ENCODE peak calls at places on chromosomes 2 and 18, in six cellular contexts. One of them, this sample, is unnamed.

GRCh38 chr18:79100944-79101343 is 31.8 kb downstream of the ATP9B start:
- DNase-seq in activated T-helper 9 cell treated with anti-CD3 and anti-CD28 coated beads, Interleukin-2, amount 50 U/mL, for 16 hours: no peak
- DNase-seq in activated CD4-positive, alpha-beta T cell treated with anti-CD3 and anti-CD28 coated beads for 36 hours: no peak
- DNase-seq in stimulated activated CD4-positive, alpha-beta T cell treated with anti-CD3 and anti-CD28 coated beads, TNF-alpha, amount 100 ng/mL, for 1 hour: no peak
- DNase-seq in mucosa of descending colon: no peak
- DNase-seq in NCI-H1092 treated with DMSO at 0.1 percent for 48 hours: no peak
- DNase-seq in this sample: no peak

GRCh38 chr18:48835745-48836191 is 115.0 kb downstream of the SMAD7 start:
- DNase-seq in activated T-helper 9 cell treated with anti-CD3 and anti-CD28 coated beads, Interleukin-2, amount 50 U/mL, for 16 hours: no peak
- DNase-seq in activated CD4-positive, alpha-beta T cell treated with anti-CD3 and anti-CD28 coated beads for 36 hours: no peak
- DNase-seq in stimulated activated CD4-positive, alpha-beta T cell treated with anti-CD3 and anti-CD28 coated beads, TNF-alpha, amount 100 ng/mL, for 1 hour: no peak
- DNase-seq in mucosa of descending colon: peak; percentile 12
- DNase-seq in NCI-H1092 treated with DMSO at 0.1 percent for 48 hours: no peak
- DNase-seq in this sample: no peak

GRCh38 chr18:58388736-58389135 is 240.2 kb downstream of the ALPK2 start:
- DNase-seq in activated T-helper 9 cell treated with anti-CD3 and anti-CD28 coated beads, Interleukin-2, amount 50 U/mL, for 16 hours: no peak
- DNase-seq in activated CD4-positive, alpha-beta T cell treated with anti-CD3 and anti-CD28 coated beads for 36 hours: no peak
- DNase-seq in stimulated activated CD4-positive, alpha-beta T cell treated with anti-CD3 and anti-CD28 coated beads, TNF-alpha, amount 100 ng/mL, for 1 hour: no peak
- DNase-seq in mucosa of descending colon: no peak
- DNase-seq in NCI-H1092 treated with DMSO at 0.1 percent for 48 hours: no peak
- DNase-seq in this sample: no peak

GRCh38 chr2:179692610-179693009 is 168.8 kb downstream of the ZNF385B start:
- DNase-seq in activated T-helper 9 cell treated with anti-CD3 and anti-CD28 coated beads, Interleukin-2, amount 50 U/mL, for 16 hours: no peak
- DNase-seq in activated CD4-positive, alpha-beta T cell treated with anti-CD3 and anti-CD28 coated beads for 36 hours: no peak
- DNase-seq in stimulated activated CD4-positive, alpha-beta T cell treated with anti-CD3 and anti-CD28 coated beads, TNF-alpha, amount 100 ng/mL, for 1 hour: no peak
- DNase-seq in mucosa of descending colon: no peak
- DNase-seq in NCI-H1092 treated with DMSO at 0.1 percent for 48 hours: no peak
- DNase-seq in this sample: no peak

GRCh38 chr2:232490221-232491138 is 2.8 kb upstream of the ECEL1 start:
- DNase-seq in activated T-helper 9 cell treated with anti-CD3 and anti-CD28 coated beads, Interleukin-2, amount 50 U/mL, for 16 hours: no peak
- DNase-seq in activated CD4-positive, alpha-beta T cell treated with anti-CD3 and anti-CD28 coated beads for 36 hours: peak; percentile 2
- DNase-seq in stimulated activated CD4-positive, alpha-beta T cell treated with anti-CD3 and anti-CD28 coated beads, TNF-alpha, amount 100 ng/mL, for 1 hour: no peak
- DNase-seq in mucosa of descending colon: peak; percentile 7
- DNase-seq in NCI-H1092 treated with DMSO at 0.1 percent for 48 hours: no peak
- DNase-seq in this sample: no peak

GRCh38 chr2:33131820-33132219 is 185.1 kb downstream of the LTBP1 start:
- DNase-seq in activated T-helper 9 cell treated with anti-CD3 and anti-CD28 coated beads, Interleukin-2, amount 50 U/mL, for 16 hours: no peak
- DNase-seq in activated CD4-positive, alpha-beta T cell treated with anti-CD3 and anti-CD28 coated beads for 36 hours: no peak
- DNase-seq in stimulated activated CD4-positive, alpha-beta T cell treated with anti-CD3 and anti-CD28 coated beads, TNF-alpha, amount 100 ng/mL, for 1 hour: no peak
- DNase-seq in mucosa of descending colon: no peak
- DNase-seq in NCI-H1092 treated with DMSO at 0.1 percent for 48 hours: peak; percentile 1
- DNase-seq in this sample: no peak

GRCh38 chr18:9577361-9577760 is 37.0 kb downstream of the PPP4R1 start:
- DNase-seq in activated T-helper 9 cell treated with anti-CD3 and anti-CD28 coated beads, Interleukin-2, amount 50 U/mL, for 16 hours: no peak
- DNase-seq in activated CD4-positive, alpha-beta T cell treated with anti-CD3 and anti-CD28 coated beads for 36 hours: no peak
- DNase-seq in stimulated activated CD4-positive, alpha-beta T cell treated with anti-CD3 and anti-CD28 coated beads, TNF-alpha, amount 100 ng/mL, for 1 hour: no peak
- DNase-seq in mucosa of descending colon: no peak
- DNase-seq in NCI-H1092 treated with DMSO at 0.1 percent for 48 hours: no peak
- DNase-seq in this sample: no peak

GRCh38 chr18:70373062-70373519 is 84.2 kb downstream of the SOCS6 start:
- DNase-seq in activated T-helper 9 cell treated with anti-CD3 and anti-CD28 coated beads, Interleukin-2, amount 50 U/mL, for 16 hours: no peak
- DNase-seq in activated CD4-positive, alpha-beta T cell treated with anti-CD3 and anti-CD28 coated beads for 36 hours: no peak
- DNase-seq in stimulated activated CD4-positive, alpha-beta T cell treated with anti-CD3 and anti-CD28 coated beads, TNF-alpha, amount 100 ng/mL, for 1 hour: no peak
- DNase-seq in mucosa of descending colon: no peak
- DNase-seq in NCI-H1092 treated with DMSO at 0.1 percent for 48 hours: no peak
- DNase-seq in this sample: no peak

GRCh38 chr2:139790807-139791206 is 1010.6 kb upstream of the NXPH2 start:
- DNase-seq in activated T-helper 9 cell treated with anti-CD3 and anti-CD28 coated beads, Interleukin-2, amount 50 U/mL, for 16 hours: no peak
- DNase-seq in activated CD4-positive, alpha-beta T cell treated with anti-CD3 and anti-CD28 coated beads for 36 hours: no peak
- DNase-seq in stimulated activated CD4-positive, alpha-beta T cell treated with anti-CD3 and anti-CD28 coated beads, TNF-alpha, amount 100 ng/mL, for 1 hour: no peak
- DNase-seq in mucosa of descending colon: no peak
- DNase-seq in NCI-H1092 treated with DMSO at 0.1 percent for 48 hours: peak; percentile 45
- DNase-seq in this sample: peak; percentile 16

GRCh38 chr2:225787497-225787896 is 388.0 kb downstream of the NYAP2 start:
- DNase-seq in activated T-helper 9 cell treated with anti-CD3 and anti-CD28 coated beads, Interleukin-2, amount 50 U/mL, for 16 hours: no peak
- DNase-seq in activated CD4-positive, alpha-beta T cell treated with anti-CD3 and anti-CD28 coated beads for 36 hours: no peak
- DNase-seq in stimulated activated CD4-positive, alpha-beta T cell treated with anti-CD3 and anti-CD28 coated beads, TNF-alpha, amount 100 ng/mL, for 1 hour: no peak
- DNase-seq in mucosa of descending colon: no peak
- DNase-seq in NCI-H1092 treated with DMSO at 0.1 percent for 48 hours: no peak
- DNase-seq in this sample: no peak

GRCh38 chr18:61731169-61731568 is 161.6 kb downstream of the RNF152 start:
- DNase-seq in activated T-helper 9 cell treated with anti-CD3 and anti-CD28 coated beads, Interleukin-2, amount 50 U/mL, for 16 hours: no peak
- DNase-seq in activated CD4-positive, alpha-beta T cell treated with anti-CD3 and anti-CD28 coated beads for 36 hours: no peak
- DNase-seq in stimulated activated CD4-positive, alpha-beta T cell treated with anti-CD3 and anti-CD28 coated beads, TNF-alpha, amount 100 ng/mL, for 1 hour: no peak
- DNase-seq in mucosa of descending colon: no peak
- DNase-seq in NCI-H1092 treated with DMSO at 0.1 percent for 48 hours: no peak
- DNase-seq in this sample: no peak

GRCh38 chr2:55966431-55967118 is 43.0 kb upstream of the EFEMP1 start:
- DNase-seq in activated T-helper 9 cell treated with anti-CD3 and anti-CD28 coated beads, Interleukin-2, amount 50 U/mL, for 16 hours: no peak
- DNase-seq in activated CD4-positive, alpha-beta T cell treated with anti-CD3 and anti-CD28 coated beads for 36 hours: no peak
- DNase-seq in stimulated activated CD4-positive, alpha-beta T cell treated with anti-CD3 and anti-CD28 coated beads, TNF-alpha, amount 100 ng/mL, for 1 hour: no peak
- DNase-seq in mucosa of descending colon: peak; percentile 15
- DNase-seq in NCI-H1092 treated with DMSO at 0.1 percent for 48 hours: peak; percentile 3
- DNase-seq in this sample: no peak

GRCh38 chr18:56214706-56215105 is 423.7 kb downstream of the TXNL1 start:
- DNase-seq in activated T-helper 9 cell treated with anti-CD3 and anti-CD28 coated beads, Interleukin-2, amount 50 U/mL, for 16 hours: no peak
- DNase-seq in activated CD4-positive, alpha-beta T cell treated with anti-CD3 and anti-CD28 coated beads for 36 hours: no peak
- DNase-seq in stimulated activated CD4-positive, alpha-beta T cell treated with anti-CD3 and anti-CD28 coated beads, TNF-alpha, amount 100 ng/mL, for 1 hour: no peak
- DNase-seq in mucosa of descending colon: no peak
- DNase-seq in NCI-H1092 treated with DMSO at 0.1 percent for 48 hours: no peak
- DNase-seq in this sample: no peak

GRCh38 chr2:11055816-11056215 is 99.5 kb upstream of the SLC66A3 start:
- DNase-seq in activated T-helper 9 cell treated with anti-CD3 and anti-CD28 coated beads, Interleukin-2, amount 50 U/mL, for 16 hours: no peak
- DNase-seq in activated CD4-positive, alpha-beta T cell treated with anti-CD3 and anti-CD28 coated beads for 36 hours: no peak
- DNase-seq in stimulated activated CD4-positive, alpha-beta T cell treated with anti-CD3 and anti-CD28 coated beads, TNF-alpha, amount 100 ng/mL, for 1 hour: no peak
- DNase-seq in mucosa of descending colon: no peak
- DNase-seq in NCI-H1092 treated with DMSO at 0.1 percent for 48 hours: no peak
- DNase-seq in this sample: no peak

GRCh38 chr18:70377317-70377799 is 88.5 kb downstream of the SOCS6 start:
- DNase-seq in activated T-helper 9 cell treated with anti-CD3 and anti-CD28 coated beads, Interleukin-2, amount 50 U/mL, for 16 hours: no peak
- DNase-seq in activated CD4-positive, alpha-beta T cell treated with anti-CD3 and anti-CD28 coated beads for 36 hours: no peak
- DNase-seq in stimulated activated CD4-positive, alpha-beta T cell treated with anti-CD3 and anti-CD28 coated beads, TNF-alpha, amount 100 ng/mL, for 1 hour: no peak
- DNase-seq in mucosa of descending colon: peak; percentile 46
- DNase-seq in NCI-H1092 treated with DMSO at 0.1 percent for 48 hours: no peak
- DNase-seq in this sample: no peak

GRCh38 chr2:202113571-202114142 is 40.6 kb downstream of the KIAA2012 start:
- DNase-seq in activated T-helper 9 cell treated with anti-CD3 and anti-CD28 coated beads, Interleukin-2, amount 50 U/mL, for 16 hours: no peak
- DNase-seq in activated CD4-positive, alpha-beta T cell treated with anti-CD3 and anti-CD28 coated beads for 36 hours: peak; percentile 9
- DNase-seq in stimulated activated CD4-positive, alpha-beta T cell treated with anti-CD3 and anti-CD28 coated beads, TNF-alpha, amount 100 ng/mL, for 1 hour: no peak
- DNase-seq in mucosa of descending colon: no peak
- DNase-seq in NCI-H1092 treated with DMSO at 0.1 percent for 48 hours: no peak
- DNase-seq in this sample: no peak

GRCh38 chr2:10059552-10060335 is 16.4 kb downstream of the KLF11 start:
- DNase-seq in activated T-helper 9 cell treated with anti-CD3 and anti-CD28 coated beads, Interleukin-2, amount 50 U/mL, for 16 hours: no peak
- DNase-seq in activated CD4-positive, alpha-beta T cell treated with anti-CD3 and anti-CD28 coated beads for 36 hours: no peak
- DNase-seq in stimulated activated CD4-positive, alpha-beta T cell treated with anti-CD3 and anti-CD28 coated beads, TNF-alpha, amount 100 ng/mL, for 1 hour: no peak
- DNase-seq in mucosa of descending colon: peak; percentile 18
- DNase-seq in NCI-H1092 treated with DMSO at 0.1 percent for 48 hours: no peak
- DNase-seq in this sample: no peak

GRCh38 chr18:63775166-63775730 is at the start of gene SERPINB7:
- DNase-seq in activated T-helper 9 cell treated with anti-CD3 and anti-CD28 coated beads, Interleukin-2, amount 50 U/mL, for 16 hours: no peak
- DNase-seq in activated CD4-positive, alpha-beta T cell treated with anti-CD3 and anti-CD28 coated beads for 36 hours: no peak
- DNase-seq in stimulated activated CD4-positive, alpha-beta T cell treated with anti-CD3 and anti-CD28 coated beads, TNF-alpha, amount 100 ng/mL, for 1 hour: no peak
- DNase-seq in mucosa of descending colon: no peak
- DNase-seq in NCI-H1092 treated with DMSO at 0.1 percent for 48 hours: no peak
- DNase-seq in this sample: no peak

GRCh38 chr2:105933906-105934305 is 189.2 kb downstream of the NCK2 start:
- DNase-seq in activated T-helper 9 cell treated with anti-CD3 and anti-CD28 coated beads, Interleukin-2, amount 50 U/mL, for 16 hours: no peak
- DNase-seq in activated CD4-positive, alpha-beta T cell treated with anti-CD3 and anti-CD28 coated beads for 36 hours: no peak
- DNase-seq in stimulated activated CD4-positive, alpha-beta T cell treated with anti-CD3 and anti-CD28 coated beads, TNF-alpha, amount 100 ng/mL, for 1 hour: no peak
- DNase-seq in mucosa of descending colon: no peak
- DNase-seq in NCI-H1092 treated with DMSO at 0.1 percent for 48 hours: no peak
- DNase-seq in this sample: no peak

GRCh38 chr2:172106128-172106961 is 3.6 kb upstream of the DLX2 start:
- DNase-seq in activated T-helper 9 cell treated with anti-CD3 and anti-CD28 coated beads, Interleukin-2, amount 50 U/mL, for 16 hours: no peak
- DNase-seq in activated CD4-positive, alpha-beta T cell treated with anti-CD3 and anti-CD28 coated beads for 36 hours: peak; percentile 71
- DNase-seq in stimulated activated CD4-positive, alpha-beta T cell treated with anti-CD3 and anti-CD28 coated beads, TNF-alpha, amount 100 ng/mL, for 1 hour: no peak
- DNase-seq in mucosa of descending colon: peak; percentile 42
- DNase-seq in NCI-H1092 treated with DMSO at 0.1 percent for 48 hours: peak; percentile 46
- DNase-seq in this sample: no peak

This sample was measured in glomerular endothelial cell.